ENCODE peak calls at places on chromosomes 12 and 14, in five cellular contexts. S is A549, F is IMR-90, V is K562, C is HepG2. W is an unnamed sample.

GRCh38 chr12:4201333-4202105 is 72.0 kb upstream of the CCND2 start:
- DNase-seq in S (no peak), F (no peak), V (no peak), C (no peak), W (no peak)

GRCh38 chr12:95574799-95575452 is 23.6 kb upstream of the USP44 start:
- DNase-seq in S (peak), F (peak), V (peak), C (peak), W (no peak)

GRCh38 chr12:13093191-13093849 is 10.1 kb downstream of the GSG1 start:
- DNase-seq in S (no peak), F (peak), V (no peak), C (no peak), W (no peak)

GRCh38 chr14:100434911-100435455 is 111.8 kb downstream of the SLC25A47 start:
- DNase-seq in S (no peak), F (no peak), V (no peak), C (no peak), W (no peak)

GRCh38 chr12:109740694-109741245 is 27.1 kb downstream of the FAM222A start:
- DNase-seq in S (no peak), F (no peak), V (no peak), C (no peak), W (no peak)

GRCh38 chr12:67430708-67431335 is 161.7 kb downstream of the CAND1 start:
- DNase-seq in S (no peak), F (no peak), V (no peak), C (no peak), W (no peak)

GRCh38 chr14:68792830-68793733 is at the start of gene ZFP36L1:
- DNase-seq in S (peak), F (peak), V (peak), C (peak), W (peak)

GRCh38 chr12:64781374-64782029 is 22.3 kb upstream of the GNS start:
- DNase-seq in S (no peak), F (no peak), V (no peak), C (no peak), W (no peak)

GRCh38 chr12:23899434-23899833 is 50.0 kb downstream of the SOX5 start:
- DNase-seq in S (no peak), F (no peak), V (no peak), C (no peak), W (no peak)

GRCh38 chr12:83408168-83408567 is 721.5 kb downstream of the TMTC2 start:
- DNase-seq in S (no peak), F (no peak), V (no peak), C (no peak), W (no peak)

GRCh38 chr12:83408841-83409240 is 722.1 kb downstream of the TMTC2 start:
- DNase-seq in S (no peak), F (no peak), V (no peak), C (no peak), W (no peak)

GRCh38 chr12:83404521-83404920 is 717.8 kb downstream of the TMTC2 start:
- DNase-seq in S (no peak), F (no peak), V (no peak), C (no peak), W (no peak)
- TF ChIP-seq MAFK in S (no peak), F (no peak), V (no peak), C (no peak), W (no peak)

GRCh38 chr12:25017336-25017735 is 68.4 kb upstream of the BCAT1 start:
- DNase-seq in S (no peak), F (peak), V (no peak), C (no peak), W (no peak)

GRCh38 chr12:25013061-25013460 is 64.2 kb upstream of the BCAT1 start:
- DNase-seq in S (no peak), F (no peak), V (no peak), C (no peak), W (no peak)

GRCh38 chr12:25020621-25021243 is 71.8 kb upstream of the BCAT1 start:
- DNase-seq in S (no peak), F (no peak), V (no peak), C (no peak), W (no peak)

GRCh38 chr12:25014961-25015360 is 66.1 kb upstream of the BCAT1 start:
- DNase-seq in S (no peak), F (peak), V (no peak), C (no peak), W (no peak)

GRCh38 chr12:25018146-25018545 is 69.2 kb upstream of the BCAT1 start:
- DNase-seq in S (no peak), F (no peak), V (no peak), C (no peak), W (no peak)
- TF ChIP-seq MAFK in S (no peak), F (no peak), V (no peak), C (no peak), W (no peak)

GRCh38 chr14:45650754-45651153 is 397.8 kb upstream of the MIS18BP1 start:
- DNase-seq in S (no peak), F (no peak), V (no peak), C (no peak), W (no peak)

GRCh38 chr14:45649051-45649450 is 396.0 kb upstream of the MIS18BP1 start:
- DNase-seq in S (no peak), F (no peak), V (no peak), C (no peak), W (no peak)

GRCh38 chr14:45651906-45652305 is 398.9 kb upstream of the MIS18BP1 start:
- DNase-seq in S (no peak), F (no peak), V (no peak), C (no peak), W (no peak)
- TF ChIP-seq MAFK in S (no peak), F (no peak), V (no peak), C (no peak), W (no peak)

DNA sequence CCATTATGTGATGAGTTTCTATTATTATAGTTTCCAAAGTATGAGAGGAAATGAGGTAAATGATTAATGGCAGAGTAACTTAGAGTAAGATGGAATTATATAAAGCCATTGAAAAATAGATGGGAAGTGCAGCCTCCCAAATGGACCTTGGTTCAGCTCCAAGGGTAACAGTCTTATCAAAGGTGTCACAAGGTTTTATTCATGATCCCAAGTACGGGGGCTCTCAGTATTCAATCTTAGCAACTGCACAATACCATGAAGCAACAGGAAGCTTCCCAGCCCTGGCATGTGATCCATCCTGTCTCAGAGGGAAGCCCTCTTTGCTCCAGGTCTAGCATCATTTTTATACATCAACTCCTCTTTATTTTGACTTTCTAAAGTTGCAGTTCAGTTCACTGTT is 948.2 kb downstream of the GALC start:
- DNase-seq in S (no peak), F (no peak), V (no peak), C (no peak), W (no peak)
- TF ChIP-seq MAFK in S (no peak), F (no peak), V (no peak), C (no peak), W (no peak)

GRCh38 chr12:74412607-74413230 is 124.9 kb upstream of the ATXN7L3B start:
- DNase-seq in S (peak), F (peak), V (peak), C (peak), W (no peak)

GRCh38 chr12:74418573-74418972 is 119.1 kb upstream of the ATXN7L3B start:
- DNase-seq in S (no peak), F (no peak), V (no peak), C (no peak), W (no peak)

DNA sequence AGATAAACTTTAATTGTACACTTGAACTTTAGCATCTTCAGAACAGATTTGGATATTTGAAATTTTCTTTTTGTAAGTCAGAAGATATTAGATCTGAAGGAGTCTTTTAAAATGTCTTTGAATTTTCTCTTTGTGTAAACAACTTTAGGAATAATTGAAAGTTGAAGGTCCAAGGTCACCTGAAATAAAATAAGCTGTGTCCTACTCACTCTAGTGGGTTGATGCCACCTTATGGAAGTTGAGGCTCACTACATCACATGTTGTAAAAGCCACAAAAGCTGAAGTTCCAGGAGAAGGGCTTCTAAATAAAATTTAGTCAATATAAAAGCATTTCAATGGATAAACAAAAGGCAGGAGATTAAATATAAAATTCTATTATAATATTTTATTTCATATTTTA is 122.0 kb upstream of the ATXN7L3B start:
- DNase-seq in S (peak), F (peak), V (no peak), C (peak), W (no peak)
- TF ChIP-seq MAFK in S (no peak), F (no peak), V (no peak), C (no peak), W (no peak)

GRCh38 chr14:37417151-37417550 is 177.9 kb downstream of the FOXA1 start:
- DNase-seq in S (no peak), F (no peak), V (no peak), C (no peak), W (no peak)

GRCh38 chr14:37417833-37418232 is 177.2 kb downstream of the FOXA1 start:
- DNase-seq in S (no peak), F (no peak), V (no peak), C (no peak), W (no peak)

GRCh38 chr14:37422748-37423147 is 172.3 kb downstream of the FOXA1 start:
- DNase-seq in S (no peak), F (no peak), V (no peak), C (no peak), W (no peak)

GRCh38 chr14:37420622-37421021 is 174.4 kb downstream of the FOXA1 start:
- DNase-seq in S (no peak), F (no peak), V (no peak), C (no peak), W (no peak)

GRCh38 chr14:37422319-37422718 is 172.7 kb downstream of the FOXA1 start:
- DNase-seq in S (no peak), F (no peak), V (no peak), C (no peak), W (no peak)
- TF ChIP-seq MAFK in S (no peak), F (no peak), V (no peak), C (no peak), W (no peak)

DNA sequence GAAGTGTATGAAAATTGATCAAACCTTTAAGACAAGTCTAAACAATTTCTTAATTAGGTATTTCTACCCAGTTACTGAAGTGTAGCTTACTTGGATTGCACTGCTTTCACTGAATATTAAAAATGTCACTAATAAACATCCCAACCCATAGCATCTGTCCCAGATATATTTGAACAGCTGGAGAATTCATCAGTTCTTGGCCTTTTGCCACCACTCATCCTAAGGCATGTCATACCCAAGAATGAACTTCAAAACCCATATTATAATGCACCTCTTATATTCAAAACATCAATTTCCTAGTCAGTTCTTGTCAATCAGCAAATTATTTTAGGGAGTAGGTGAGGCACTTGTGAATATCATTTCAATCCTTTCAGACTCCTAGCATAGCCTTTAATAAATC is 392.3 kb downstream of the PAWR start:
- DNase-seq in S (peak), F (peak), V (no peak), C (no peak), W (no peak)
- TF ChIP-seq MAFK in S (no peak), F (no peak), V (no peak), C (no peak), W (no peak)

GRCh38 chr14:92684801-92685560 is 63.4 kb downstream of the LGMN start:
- DNase-seq in S (no peak), F (no peak), V (peak), C (no peak), W (no peak)

GRCh38 chr14:92686763-92687427 is 61.5 kb downstream of the LGMN start:
- DNase-seq in S (peak), F (peak), V (peak), C (no peak), W (peak)

GRCh38 chr14:92687681-92688433 is 60.6 kb downstream of the LGMN start:
- DNase-seq in S (no peak), F (no peak), V (no peak), C (no peak), W (peak)

GRCh38 chr14:92685784-92686355 is 62.6 kb downstream of the LGMN start:
- DNase-seq in S (no peak), F (no peak), V (no peak), C (no peak), W (no peak)

GRCh38 chr14:92686411-92686762 is 62.0 kb downstream of the LGMN start:
- DNase-seq in S (no peak), F (no peak), V (no peak), C (no peak), W (no peak)
- TF ChIP-seq MAFK in S (no peak), F (no peak), V (no peak), C (no peak), W (no peak)

GRCh38 chr12:40254455-40255085 is 29.8 kb downstream of the LRRK2 start:
- DNase-seq in S (no peak), F (no peak), V (no peak), C (no peak), W (no peak)
- TF ChIP-seq MAFK in S (no peak), F (no peak), V (no peak), C (no peak), W (no peak)

GRCh38 chr12:49346659-49347306 is at the start of gene DNAJC22:
- DNase-seq in S (peak), F (no peak), V (peak), C (no peak), W (peak)
- TF ChIP-seq MAFK in S (no peak), F (no peak), V (no peak), C (no peak), W (no peak)

W was measured in H1.